ENCODE peak calls at places on chromosomes 7 and 10, in eight cellular contexts. O, N, H, S, Q, R, F and M are unnamed samples.

GRCh38 chr10:97121084-97121483 is 64.7 kb downstream of the SLIT1 start:
- DNase-seq in Q (no peak), R (no peak), O (no peak), H (no peak), S (no peak), N (no peak), F (no peak), M (no peak)

GRCh38 chr10:43420369-43421200 is 11.6 kb upstream of the HNRNPF start:
- DNase-seq in N (peak; percentile 94), Q (peak; percentile 87), S (peak; percentile 87), O (peak; percentile 91), R (no peak), H (peak; percentile 91), F (peak; percentile 83), M (peak; percentile 92)

GRCh38 chr10:129888784-129889616 is 75.1 kb downstream of the EBF3 start:
- DNase-seq in O (no peak), N (no peak), Q (peak; percentile 23), R (no peak), F (no peak), S (peak; percentile 89), H (peak; percentile 8), M (peak; percentile 67)

GRCh38 chr10:116769791-116770190 is 27.4 kb upstream of the HSPA12A start:
- DNase-seq in H (peak; percentile 78), F (no peak), N (no peak), Q (no peak), R (no peak), O (no peak), S (no peak), M (no peak)

GRCh38 chr7:114590298-114590697 is 175.7 kb downstream of the FOXP2 start:
- DNase-seq in S (no peak), O (no peak), Q (no peak), R (no peak), F (no peak), N (no peak), H (no peak), M (no peak)

GRCh38 chr10:133058267-133059092 is 29.2 kb upstream of the ADGRA1 start:
- DNase-seq in Q (no peak), R (no peak), S (no peak), N (no peak), O (no peak), F (no peak), H (no peak), M (no peak)

GRCh38 chr7:30038182-30038980 is 10.2 kb downstream of the PLEKHA8 start:
- DNase-seq in R (no peak), F (no peak), O (no peak), N (no peak), Q (no peak), S (no peak), H (peak; percentile 80), M (no peak)

GRCh38 chr7:1846331-1847065 is 176.4 kb downstream of the ELFN1 start:
- DNase-seq in O (no peak), N (no peak), F (no peak), Q (no peak), H (no peak), R (no peak), S (no peak), M (peak; percentile 35)

GRCh38 chr10:132539431-132539839 is 1.8 kb downstream of the INPP5A start:
- DNase-seq in Q (no peak), R (no peak), O (no peak), H (no peak), N (no peak), S (no peak), F (peak; percentile 76), M (peak; percentile 41)

GRCh38 chr7:4634166-4634565 is 47.9 kb upstream of the FOXK1 start:
- DNase-seq in H (peak; percentile 38), R (no peak), N (no peak), S (no peak), Q (no peak), O (no peak), F (no peak), M (no peak)

GRCh38 chr10:127149613-127150081 is 46.7 kb downstream of the INSYN2A start:
- DNase-seq in H (peak; percentile 40), O (no peak), N (no peak), R (no peak), S (no peak), Q (no peak), F (no peak), M (no peak)

GRCh38 chr10:132195366-132196075 is 8.8 kb downstream of the DPYSL4 start:
- DNase-seq in R (no peak), N (no peak), F (no peak), Q (no peak), H (no peak), S (no peak), O (no peak), M (peak; percentile 6)

GRCh38 chr7:144908943-144909556 is 73.2 kb upstream of the TPK1 start:
- DNase-seq in H (no peak), Q (no peak), S (no peak), R (no peak), O (no peak), F (no peak), N (no peak), M (no peak)

GRCh38 chr10:48682265-48682664 is 2.4 kb upstream of the WDFY4 start:
- DNase-seq in N (peak; percentile 27), Q (no peak), S (no peak), H (no peak), O (no peak), R (no peak), F (no peak), M (no peak)

GRCh38 chr10:5343561-5343960 is 21.2 kb upstream of the UCN3 start:
- DNase-seq in F (no peak), H (peak; percentile 2), N (no peak), R (no peak), O (no peak), S (no peak), Q (no peak), M (no peak)

GRCh38 chr10:84184517-84184916 is 9.8 kb upstream of the CDHR1 start:
- DNase-seq in N (no peak), S (no peak), Q (peak; percentile 89), H (no peak), F (no peak), O (no peak), R (no peak), M (no peak)

GRCh38 chr7:15016315-15016667 is 113.7 kb upstream of the DGKB start:
- DNase-seq in Q (no peak), N (no peak), R (no peak), O (no peak), S (no peak), F (no peak), H (no peak), M (no peak)
- TF ChIP-seq CTCF in Q (no peak), N (no peak), R (peak; percentile 43), O (no peak), S (no peak), F (no peak), H (no peak), M (no peak)

DNA sequence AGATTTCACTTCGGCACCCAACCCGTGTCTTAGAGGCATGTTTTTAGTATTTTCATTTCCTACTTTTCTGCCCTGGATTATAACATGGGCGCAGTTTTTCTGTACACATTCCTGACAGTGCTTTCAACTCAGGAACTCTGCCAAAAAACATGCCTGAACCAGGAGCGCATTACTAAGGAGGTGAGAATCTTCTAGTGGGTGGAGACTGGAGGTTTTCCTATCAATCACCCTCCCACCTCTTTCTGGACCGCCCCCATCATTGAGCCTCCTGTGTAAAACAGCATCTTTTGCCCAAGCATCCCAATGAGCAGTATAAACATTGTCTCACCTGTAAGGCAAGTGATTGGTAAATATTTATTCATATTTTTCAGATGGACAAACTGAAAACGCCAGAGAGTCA is 53.2 kb downstream of the STK17A start:
- DNase-seq in R (no peak), H (peak; percentile 32), F (no peak), N (no peak), O (no peak), Q (no peak), S (no peak), M (no peak)
- H3K4me1 ChIP-seq in R (peaks cover 7% of the 10 kb centered on the region), H (peaks cover 13% of the 10 kb centered on the region), F (peaks cover 57% of the 10 kb centered on the region), N (peaks cover 18% of the 10 kb centered on the region), O (peaks cover 9% of the 10 kb centered on the region), Q (no peaks in the 10 kb centered on the region), S (peaks cover 28% of the 10 kb centered on the region), M (no peaks in the 10 kb centered on the region)

DNA sequence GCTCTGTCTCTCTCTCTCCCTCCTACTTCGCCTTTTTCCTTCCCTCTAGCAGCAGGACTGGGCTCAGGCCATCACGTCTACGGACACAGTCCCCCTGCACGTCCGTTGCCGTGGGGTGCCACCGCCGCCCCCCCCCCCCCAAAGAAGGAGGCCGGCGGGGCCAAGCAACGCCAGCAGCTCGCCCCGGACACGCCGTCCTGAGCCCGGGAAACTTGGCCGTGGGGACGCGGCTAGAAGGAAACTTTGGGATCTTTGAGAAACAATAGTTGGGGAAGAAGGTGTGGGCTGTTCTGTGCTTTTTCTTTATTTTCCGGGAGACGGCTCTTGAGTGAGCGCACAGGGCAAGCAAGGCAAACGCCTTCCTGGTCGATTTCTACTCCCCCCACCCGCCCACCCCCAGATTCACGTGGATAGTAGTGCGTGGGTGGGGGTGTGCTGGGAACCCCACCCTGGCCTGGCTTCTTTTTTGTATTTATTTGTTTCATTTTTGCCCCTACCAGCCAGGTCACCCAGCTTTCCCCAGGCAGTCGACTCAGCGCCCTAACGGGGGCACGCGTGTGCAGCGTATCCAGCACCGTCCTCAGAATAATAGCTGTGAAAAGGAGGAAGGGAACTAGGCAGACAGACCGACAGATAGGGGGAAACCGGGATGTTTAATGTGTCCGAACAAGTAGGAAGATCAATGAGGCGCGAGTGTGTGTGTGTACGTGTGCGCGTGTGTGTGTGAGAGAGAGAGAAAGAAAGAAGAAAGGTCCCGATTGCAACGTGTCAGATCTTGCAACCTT is 1.4 kb downstream of the MXI1 start:
- DNase-seq in F (peak; percentile 30), Q (peak; percentile 57), R (no peak), N (no peak), H (peak; percentile 60), S (peak; percentile 66), O (peak; percentile 47), M (peak; percentile 21)
- TF ChIP-seq CTCF in F (no peak), Q (no peak), R (peak; percentile 40), N (no peak), H (peak; percentile 27), S (no peak), O (peak; percentile 40), M (no peak)

GRCh38 chr7:129862672-129863071 is 90.1 kb downstream of the UBE2H start:
- DNase-seq in H (no peak), R (no peak), O (no peak), Q (no peak), N (no peak), F (no peak), S (no peak), M (no peak)

GRCh38 chr7:129866251-129866650 is 86.5 kb downstream of the UBE2H start:
- DNase-seq in R (no peak), F (no peak), H (no peak), Q (no peak), S (no peak), O (no peak), N (no peak), M (no peak)

GRCh38 chr7:129865093-129865931 is 87.4 kb downstream of the UBE2H start:
- DNase-seq in F (no peak), N (no peak), H (peak; percentile 66), S (no peak), Q (no peak), R (no peak), O (no peak), M (no peak)

GRCh38 chr7:129865932-129866214 is 86.9 kb downstream of the UBE2H start:
- DNase-seq in Q (no peak), R (no peak), O (no peak), F (no peak), S (peak; percentile 30), N (no peak), H (no peak), M (no peak)

DNA sequence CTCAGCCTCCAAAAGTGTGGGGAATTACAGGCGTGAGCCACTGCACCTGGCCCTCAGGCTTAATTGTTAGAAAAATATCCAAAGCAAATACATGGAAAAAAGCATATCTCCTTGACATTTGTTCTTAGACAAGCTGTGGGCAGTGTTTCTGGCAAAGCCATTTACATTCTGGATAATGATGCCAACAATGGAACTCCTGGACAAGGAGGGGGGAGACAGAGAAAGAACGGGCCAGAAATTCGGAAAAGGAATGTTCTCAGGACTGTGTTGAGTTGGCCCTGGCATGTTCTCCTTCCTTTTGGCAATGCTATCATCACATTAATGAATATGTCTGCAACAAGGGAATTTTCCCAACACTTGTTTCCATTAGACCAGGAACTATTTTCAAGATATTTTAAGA is 88.7 kb downstream of the UBE2H start:
- DNase-seq in O (no peak), N (no peak), Q (no peak), H (no peak), S (no peak), F (peak; percentile 54), R (no peak), M (no peak)
- H3K4me1 ChIP-seq in O (peaks cover 24% of the 10 kb centered on the region), N (peaks cover 71% of the 10 kb centered on the region), Q (no peaks in the 10 kb centered on the region), H (peaks cover 7% of the 10 kb centered on the region), S (peaks cover 22% of the 10 kb centered on the region), F (peaks cover 79% of the 10 kb centered on the region), R (peaks cover 10% of the 10 kb centered on the region), M (peaks cover 80% of the 10 kb centered on the region)